ENCODE peak calls at places on chromosomes 13 and 19, in five cellular contexts. A is transverse colon, N is heart left ventricle, E is IMR-90, L is upper lobe of left lung. S is an unnamed sample. For H3K4me1 and H3K36me3, the result is how much of the 10 kb centered on the place peaks cover.

GRCh38 chr13:101841687-101842086 is 389.2 kb downstream of the ITGBL1 start:
- DNase-seq in A (no peak), N (no peak), E (no peak), L (no peak), S (no peak)

GRCh38 chr19:17095141-17095919 is 19.8 kb downstream of the MYO9B start:
- DNase-seq in A (peak), N (peak), E (peak), L (peak), S (no peak)

GRCh38 chr13:36710396-36710795 is 36.6 kb downstream of the SERTM1 start:
- DNase-seq in A (no peak), N (no peak), E (no peak), L (no peak), S (no peak)

GRCh38 chr19:50008532-50008931 is 16.6 kb downstream of the VRK3 start:
- DNase-seq in A (no peak), N (no peak), E (no peak), L (no peak), S (no peak)

GRCh38 chr13:71759506-71760225 is 107.3 kb downstream of the DACH1 start:
- DNase-seq in A (no peak), N (no peak), E (no peak), L (no peak), S (no peak)

GRCh38 chr13:101711307-101712025 is 259.0 kb downstream of the ITGBL1 start:
- DNase-seq in A (no peak), N (peak), E (no peak), L (no peak), S (no peak)

GRCh38 chr13:23674795-23675640 is 104.8 kb downstream of the TNFRSF19 start:
- DNase-seq in A (no peak), N (no peak), E (peak), L (no peak), S (no peak)

GRCh38 chr13:100694722-100695644 is 20.4 kb upstream of the TMTC4 start:
- DNase-seq in A (peak), N (no peak), E (peak), L (no peak), S (peak)

GRCh38 chr13:26967119-26968038 is 204.2 kb downstream of the USP12 start:
- DNase-seq in A (no peak), N (peak), E (no peak), L (no peak), S (no peak)

GRCh38 chr19:50569023-50569697 is 925 bp upstream of the LRRC4B start:
- DNase-seq in A (no peak), N (no peak), E (no peak), L (no peak), S (no peak)

GRCh38 chr13:107854880-107855279 is 360.5 kb downstream of the LIG4 start:
- DNase-seq in A (no peak), N (no peak), E (no peak), L (no peak), S (no peak)

GRCh38 chr19:39265321-39265916 is 2.8 kb upstream of the IFNL2 start:
- DNase-seq in A (no peak), N (no peak), E (no peak), L (no peak), S (no peak)

GRCh38 chr19:57903298-57904174 is 12.9 kb downstream of the ZNF417 start:
- DNase-seq in A (no peak), N (no peak), E (peak), L (no peak), S (no peak)

GRCh38 chr13:31909889-31910551 is 121.6 kb upstream of the FRY start:
- DNase-seq in A (peak), N (peak), E (peak), L (peak), S (no peak)

GRCh38 chr19:12065100-12065538 is 588 bp downstream of the ZNF844 start:
- DNase-seq in A (peak), N (peak), E (peak), L (peak), S (no peak)

GRCh38 chr13:100514788-100515409 is 73.7 kb downstream of the GGACT start:
- DNase-seq in A (peak), N (peak), E (peak), L (peak), S (peak)

GRCh38 chr19:10612515-10613119 is 12.7 kb upstream of the SLC44A2 start:
- DNase-seq in A (peak), N (peak), E (no peak), L (peak), S (no peak)
- TF ChIP-seq POLR2A in A (no peak), N (no peak), E (no peak), L (peak), S (no peak)

GRCh38 chr19:29247051-29247450 is 34.1 kb upstream of the UQCRFS1 start:
- DNase-seq in A (no peak), N (no peak), E (no peak), L (no peak), S (no peak)
- H3K4me1 ChIP-seq in A (under half), N (under half), E (under half), L (under half), S (under half)

DNA sequence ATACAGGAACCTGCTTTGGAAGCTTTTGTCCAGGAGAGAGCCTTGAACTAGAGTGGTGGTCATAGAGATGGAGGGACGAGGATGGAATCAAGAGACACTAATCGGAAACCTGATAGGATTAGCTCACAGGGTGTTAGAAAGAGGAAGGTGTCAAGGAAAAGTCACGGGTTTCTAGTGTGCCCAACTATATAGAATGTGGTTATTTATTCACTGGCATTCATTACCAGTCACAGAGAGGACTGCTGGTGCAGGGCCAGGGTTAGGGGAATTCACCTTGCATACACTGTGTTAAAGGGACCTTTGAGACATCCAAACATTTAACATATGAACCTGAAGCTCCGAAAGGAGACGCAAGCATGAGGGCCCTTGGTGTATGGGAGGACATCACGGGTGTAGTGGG is 43.4 kb upstream of the URAD start:
- DNase-seq in A (no peak), N (no peak), E (no peak), L (no peak), S (no peak)
- H3K36me3 ChIP-seq in A (under half), N (under half), E (under half), L (under half), S (under half)

GRCh38 chr19:18396471-18397241 is 766 bp downstream of the LRRC25 start:
- DNase-seq in A (no peak), N (no peak), E (no peak), L (no peak), S (peak)

GRCh38 chr19:18393836-18394235 is 3.6 kb downstream of the LRRC25 start:
- DNase-seq in A (no peak), N (peak), E (no peak), L (peak), S (no peak)

GRCh38 chr19:18399008-18399407 is 1.6 kb upstream of the LRRC25 start:
- DNase-seq in A (peak), N (peak), E (peak), L (peak), S (peak)

GRCh38 chr19:18401580-18402112 is 4.2 kb upstream of the LRRC25 start:
- DNase-seq in A (peak), N (peak), E (peak), L (peak), S (no peak)

GRCh38 chr19:18397242-18398202 is at the start of gene LRRC25:
- DNase-seq in A (no peak), N (peak), E (no peak), L (peak), S (peak)
- TF ChIP-seq POLR2A in A (peak), N (no peak), E (no peak), L (peak), S (peak)

GRCh38 chr13:95326695-95327094 is 25.4 kb upstream of the ABCC4 start:
- DNase-seq in A (no peak), N (no peak), E (no peak), L (no peak), S (peak)
- H3K4me1 ChIP-seq in A (under half), N (under half), E (under half), L (under half), S (under half)

DNA sequence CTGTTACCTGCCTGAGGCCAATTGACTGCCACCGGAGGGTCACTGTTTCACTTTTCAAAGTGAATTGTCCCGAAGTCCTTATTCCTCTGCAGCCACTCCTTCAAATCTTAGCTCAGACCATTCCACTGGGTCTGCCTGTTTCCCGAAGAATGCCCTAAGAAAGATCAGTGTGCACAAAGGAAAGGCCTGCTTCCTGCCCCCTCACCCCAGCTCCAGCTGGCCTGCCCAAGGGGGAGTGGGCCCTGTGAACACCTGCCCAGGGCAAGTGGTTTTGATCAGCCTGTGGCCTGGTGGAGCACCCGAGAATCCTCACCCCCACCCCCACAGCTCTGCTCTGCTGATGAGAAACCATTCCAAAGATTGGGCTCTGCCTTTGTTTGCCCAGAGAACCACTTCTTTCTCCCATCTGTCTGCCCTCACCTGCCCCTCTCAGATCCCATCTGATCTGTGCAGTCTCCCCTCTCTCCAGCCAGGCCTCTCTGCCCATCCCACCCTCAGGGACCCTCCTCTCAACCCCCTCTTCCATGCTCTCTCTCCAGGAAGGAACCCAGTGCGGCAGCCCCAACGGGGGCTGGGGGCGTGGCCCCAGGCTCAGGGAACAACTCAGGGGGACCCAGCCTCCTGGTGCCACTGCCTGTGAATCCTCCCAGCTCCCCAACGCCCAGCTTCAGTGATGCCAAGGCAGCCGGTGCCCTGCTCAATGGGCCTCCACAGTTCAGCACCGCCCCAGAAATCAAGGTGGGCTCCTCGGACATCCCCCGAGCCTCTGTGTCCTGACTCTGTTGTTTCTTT is 10.3 kb downstream of the LENG1 start:
- DNase-seq in A (no peak), N (no peak), E (no peak), L (no peak), S (no peak)
- H3K36me3 ChIP-seq in A (under half), N (half or more), E (half or more), L (half or more), S (half or more)

DNA sequence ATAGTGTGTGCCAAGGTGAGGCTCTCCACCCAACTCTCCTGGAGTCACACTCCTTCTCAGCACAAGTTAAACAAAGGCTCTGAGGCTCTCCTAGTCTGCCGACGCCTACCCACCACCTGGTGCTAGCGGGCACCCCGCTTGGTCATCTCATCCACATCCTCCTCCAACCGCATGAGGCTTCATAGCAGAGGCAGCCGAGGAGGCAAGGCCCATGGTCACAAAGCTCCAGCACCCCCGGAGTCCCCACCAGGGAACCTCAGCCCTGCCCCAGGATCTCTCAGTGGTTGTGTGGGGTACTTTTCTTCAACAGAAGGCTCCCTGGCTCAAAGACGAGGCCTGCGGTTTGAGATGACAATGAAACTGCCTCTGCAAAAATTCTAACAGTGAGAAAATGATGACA is 43.0 kb downstream of the STK24 start:
- DNase-seq in A (no peak), N (no peak), E (no peak), L (no peak), S (no peak)
- TF ChIP-seq POLR2A in A (no peak), N (no peak), E (no peak), L (no peak), S (no peak)

S was measured in right lobe of liver.